ENCODE peak calls at places on chromosomes 16 and 17, in seven cellular contexts. F is NCI-H1694 treated with DMSO at 0.1 percent for 48 hours; O is activated T-cell treated with anti-CD3 and anti-CD28 coated beads, Interleukin-2, amount 50 U/mL, for 48 hours; A is T-helper 17 cell; G is EH; D is amygdala; B is GM23338. S is an unnamed sample.

GRCh38 chr17:61179316-61179715 is 220.3 kb upstream of the TBX2 start:
- DNase-seq in F (no peak), O (no peak), A (no peak), G (no peak), D (no peak), B (no peak), S (no peak)

GRCh38 chr17:83089322-83090156 is 10.1 kb downstream of the METRNL start:
- DNase-seq in F (no peak), O (no peak), A (no peak), G (no peak), D (no peak), B (no peak), S (no peak)

GRCh38 chr17:18248811-18249210 is 9.7 kb downstream of the FLII start:
- DNase-seq in F (no peak), O (no peak), A (no peak), G (no peak), D (no peak), B (no peak), S (no peak)

GRCh38 chr17:499836-500543 is 147.4 kb upstream of the RPH3AL start:
- DNase-seq in F (no peak), O (no peak), A (no peak), G (peak), D (no peak), B (peak), S (no peak)

GRCh38 chr17:9611557-9611956 is 33.8 kb upstream of the USP43 start:
- DNase-seq in F (no peak), O (no peak), A (no peak), G (no peak), D (no peak), B (no peak), S (no peak)

GRCh38 chr16:89119661-89120141 is 26.0 kb downstream of the ACSF3 start:
- DNase-seq in F (no peak), O (no peak), A (no peak), G (no peak), D (no peak), B (no peak), S (no peak)

GRCh38 chr16:64952177-64952576 is 169.7 kb downstream of the CDH11 start:
- DNase-seq in F (no peak), O (no peak), A (no peak), G (peak), D (no peak), B (no peak), S (no peak)

GRCh38 chr17:77374170-77374936 is 233.6 kb downstream of the SEC14L1 start:
- DNase-seq in F (peak), O (peak), A (peak), G (peak), D (no peak), B (peak), S (peak)

GRCh38 chr17:58189436-58190146 is 2.9 kb upstream of the EPX start:
- DNase-seq in F (no peak), O (no peak), A (no peak), G (peak), D (no peak), B (no peak), S (no peak)

GRCh38 chr17:32111141-32111771 is 31.0 kb upstream of the RHOT1 start:
- DNase-seq in F (peak), O (peak), A (peak), G (peak), D (no peak), B (peak), S (peak)

GRCh38 chr17:80292557-80292956 is 31.9 kb downstream of the RNF213 start:
- DNase-seq in F (no peak), O (no peak), A (no peak), G (no peak), D (no peak), B (no peak), S (no peak)

GRCh38 chr16:52069866-52070265 is 477.1 kb downstream of the TOX3 start:
- DNase-seq in F (peak), O (no peak), A (no peak), G (peak), D (no peak), B (peak), S (no peak)

GRCh38 chr17:6021011-6021400 is 49.2 kb upstream of the WSCD1 start:
- DNase-seq in F (no peak), O (no peak), A (no peak), G (no peak), D (no peak), B (no peak), S (no peak)

GRCh38 chr17:280216-280615 is 72.4 kb downstream of the RPH3AL start:
- DNase-seq in F (no peak), O (no peak), A (no peak), G (no peak), D (no peak), B (no peak), S (no peak)

GRCh38 chr16:9092282-9092962 is 978 bp downstream of the HAPSTR1 start:
- DNase-seq in F (no peak), O (peak), A (peak), G (peak), D (no peak), B (peak), S (peak)

GRCh38 chr17:79495665-79496064 is 115.2 kb downstream of the RBFOX3 start:
- DNase-seq in F (peak), O (no peak), A (no peak), G (no peak), D (no peak), B (no peak), S (no peak)

GRCh38 chr17:29379084-29379811 is 10.9 kb upstream of the TAOK1 start:
- DNase-seq in F (no peak), O (no peak), A (no peak), G (no peak), D (no peak), B (no peak), S (no peak)

GRCh38 chr16:23635958-23636357 is 5.2 kb downstream of the PALB2 start:
- DNase-seq in F (no peak), O (no peak), A (no peak), G (no peak), D (no peak), B (no peak), S (no peak)

GRCh38 chr17:39751637-39752036 is 13.9 kb downstream of the GRB7 start:
- DNase-seq in F (no peak), O (no peak), A (no peak), G (no peak), D (no peak), B (no peak), S (no peak)

GRCh38 chr16:19697756-19698318 is 20.2 kb downstream of the KNOP1 start:
- DNase-seq in F (no peak), O (no peak), A (no peak), G (no peak), D (no peak), B (no peak), S (no peak)

GRCh38 chr17:64992325-64992802 is 64.2 kb downstream of the GNA13 start:
- DNase-seq in F (no peak), O (no peak), A (no peak), G (peak), D (no peak), B (no peak), S (no peak)

GRCh38 chr17:30091771-30092170 is 24.8 kb upstream of the NSRP1 start:
- DNase-seq in F (no peak), O (no peak), A (no peak), G (peak), D (no peak), B (no peak), S (no peak)

GRCh38 chr16:86517652-86518258 is 7.4 kb downstream of the FOXF1 start:
- DNase-seq in F (no peak), O (no peak), A (no peak), G (peak), D (peak), B (peak), S (no peak)

GRCh38 chr16:11084484-11085024 is 140.2 kb downstream of the CLEC16A start:
- DNase-seq in F (no peak), O (no peak), A (no peak), G (peak), D (no peak), B (no peak), S (no peak)

GRCh38 chr17:40490289-40490853 is 11.1 kb downstream of the TNS4 start:
- DNase-seq in F (peak), O (no peak), A (no peak), G (peak), D (peak), B (peak), S (no peak)

GRCh38 chr17:44384823-44385286 is 4.6 kb downstream of the ITGA2B start:
- DNase-seq in F (no peak), O (no peak), A (no peak), G (peak), D (no peak), B (peak), S (no peak)

S was measured in T-helper 1 cell.